ENCODE peak calls at places on chromosomes 4 and X, in four cellular contexts. L, P, K and M are unnamed samples.

GRCh38 chr4:115851918-115852766 is 738.7 kb upstream of the NDST4 start:
- DNase-seq in L (peak), K (peak), P (peak), M (peak)

GRCh38 chr4:168881754-168882153 is 128.3 kb downstream of the CBR4 start:
- DNase-seq in L (no peak), P (no peak), K (no peak), M (no peak)

GRCh38 chr4:30875659-30876269 is 155.6 kb downstream of the PCDH7 start:
- DNase-seq in L (no peak), K (no peak), P (no peak), M (no peak)

GRCh38 chrX:19156223-19156622 is 34.0 kb upstream of the ADGRG2 start:
- DNase-seq in K (no peak), P (no peak), L (no peak), M (no peak)

GRCh38 chr4:38308728-38309315 is 348.6 kb downstream of the PTTG2 start:
- DNase-seq in L (no peak), K (no peak), P (no peak), M (no peak)

GRCh38 chr4:184980261-184980660 is 38.0 kb upstream of the HELT start:
- DNase-seq in L (no peak), P (no peak), K (no peak), M (no peak)

GRCh38 chrX:6810796-6811195 is 275.9 kb upstream of the VCX3A start:
- DNase-seq in L (no peak), K (no peak), P (no peak), M (no peak)

GRCh38 chr4:16171831-16172230 is 54.4 kb downstream of the TAPT1 start:
- DNase-seq in K (no peak), L (no peak), P (no peak), M (no peak)

GRCh38 chr4:13881880-13882279 is 254.4 kb upstream of the BOD1L1 start:
- DNase-seq in L (no peak), K (no peak), P (no peak), M (no peak)

GRCh38 chr4:174255790-174256189 is 27.7 kb downstream of the FBXO8 start:
- DNase-seq in L (no peak), P (no peak), K (peak), M (no peak)

GRCh38 chr4:139861471-139861870 is 195.9 kb downstream of the MGST2 start:
- DNase-seq in L (no peak), K (no peak), P (no peak), M (no peak)

GRCh38 chr4:139872274-139872673 is 206.7 kb downstream of the MGST2 start:
- DNase-seq in P (peak), K (no peak), L (no peak), M (no peak)

GRCh38 chr4:139869810-139870209 is 204.2 kb downstream of the MGST2 start:
- DNase-seq in L (no peak), P (no peak), K (no peak), M (no peak)

GRCh38 chr4:139865537-139865936 is 199.9 kb downstream of the MGST2 start:
- DNase-seq in P (no peak), K (no peak), L (no peak), M (no peak)

DNA sequence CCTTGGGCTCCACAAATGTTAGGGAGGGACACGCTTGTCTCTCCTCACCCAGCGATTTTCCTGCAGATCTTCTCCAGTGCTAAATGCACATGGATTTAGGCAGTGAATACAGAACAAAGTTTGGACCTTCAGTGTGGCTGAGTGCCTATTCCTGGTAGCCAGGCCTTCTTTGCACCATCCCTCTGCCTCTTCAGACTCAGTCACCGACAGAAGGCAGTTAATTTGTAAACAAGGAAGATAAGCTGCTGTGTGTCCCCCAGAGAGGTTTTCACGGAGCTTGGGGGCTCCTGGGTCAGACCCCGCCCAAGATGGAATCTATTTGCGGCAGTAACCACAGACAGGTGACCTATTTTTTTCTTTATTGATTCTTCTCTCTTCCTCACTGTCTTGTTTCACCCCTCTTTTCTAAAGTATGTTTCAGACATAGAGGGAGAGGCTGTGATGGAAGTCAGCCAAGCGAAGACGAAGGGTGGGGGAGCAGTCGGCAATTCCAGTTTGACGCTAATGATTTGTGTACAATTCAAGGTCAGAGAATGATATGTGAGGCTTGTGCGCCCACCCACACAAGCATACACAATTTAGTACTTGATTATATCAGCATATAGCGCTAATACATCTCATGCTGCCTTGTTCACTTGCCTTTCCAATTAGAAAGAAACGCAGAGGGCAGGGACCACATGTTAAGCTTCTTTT is 200.8 kb downstream of the MGST2 start:
- DNase-seq in L (no peak), K (no peak), P (no peak), M (no peak)
- TF ChIP-seq SPI1 in L (no peak), K (no peak), P (no peak), M (no peak)

GRCh38 chr4:142901166-142901662 is 55.1 kb upstream of the INPP4B start:
- DNase-seq in K (no peak), L (no peak), P (no peak), M (no peak)
- TF ChIP-seq SPI1 in K (no peak), L (no peak), P (no peak), M (no peak)

GRCh38 chr4:183541081-183542045 is 36.5 kb downstream of the ING2 start:
- DNase-seq in L (no peak), K (no peak), P (no peak), M (no peak)

GRCh38 chr4:183546376-183546775 is 41.5 kb downstream of the ING2 start:
- DNase-seq in K (no peak), L (no peak), P (no peak), M (no peak)

GRCh38 chr4:183540498-183540953 is 35.7 kb downstream of the ING2 start:
- DNase-seq in P (no peak), K (no peak), L (no peak), M (no peak)

GRCh38 chr4:183544109-183544508 is 39.3 kb downstream of the ING2 start:
- DNase-seq in P (no peak), K (no peak), L (no peak), M (no peak)
- TF ChIP-seq SPI1 in P (no peak), K (no peak), L (no peak), M (no peak)

GRCh38 chrX:107729558-107730297 is 45.9 kb downstream of the TSC22D3 start:
- DNase-seq in K (no peak), P (no peak), L (no peak), M (no peak)
- TF ChIP-seq SPI1 in K (no peak), P (no peak), L (peak), M (peak)

GRCh38 chr4:5638976-5639375 is 69.4 kb downstream of the EVC2 start:
- DNase-seq in L (no peak), K (no peak), P (no peak), M (no peak)

GRCh38 chr4:5639556-5639955 is 68.8 kb downstream of the EVC2 start:
- DNase-seq in K (no peak), L (no peak), P (no peak), M (no peak)

GRCh38 chr4:5638316-5638715 is 70.0 kb downstream of the EVC2 start:
- DNase-seq in K (no peak), P (no peak), L (no peak), M (no peak)

GRCh38 chr4:5636766-5637670 is 71.3 kb downstream of the EVC2 start:
- DNase-seq in P (no peak), K (no peak), L (no peak), M (no peak)

DNA sequence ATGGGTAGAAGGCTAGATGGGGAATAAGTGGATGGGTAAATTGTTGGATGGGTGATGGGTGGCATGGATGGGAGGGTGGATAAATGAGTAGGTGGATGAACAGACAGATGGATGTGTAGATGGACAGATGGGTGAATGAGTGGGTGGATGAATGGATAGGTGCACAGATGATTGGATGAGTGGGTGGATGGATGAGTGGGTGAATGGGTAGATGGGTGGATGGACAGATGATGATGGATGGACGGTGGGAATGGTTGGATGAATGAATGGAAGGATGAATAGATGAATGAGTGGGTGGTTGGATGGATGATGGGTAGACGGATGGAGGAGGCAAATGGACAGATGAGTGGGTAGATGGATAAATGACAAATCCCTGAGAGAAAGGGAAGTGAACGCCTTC is 68.3 kb downstream of the EVC2 start:
- DNase-seq in P (no peak), L (no peak), K (no peak), M (no peak)
- TF ChIP-seq SPI1 in P (no peak), L (no peak), K (no peak), M (no peak)

DNA sequence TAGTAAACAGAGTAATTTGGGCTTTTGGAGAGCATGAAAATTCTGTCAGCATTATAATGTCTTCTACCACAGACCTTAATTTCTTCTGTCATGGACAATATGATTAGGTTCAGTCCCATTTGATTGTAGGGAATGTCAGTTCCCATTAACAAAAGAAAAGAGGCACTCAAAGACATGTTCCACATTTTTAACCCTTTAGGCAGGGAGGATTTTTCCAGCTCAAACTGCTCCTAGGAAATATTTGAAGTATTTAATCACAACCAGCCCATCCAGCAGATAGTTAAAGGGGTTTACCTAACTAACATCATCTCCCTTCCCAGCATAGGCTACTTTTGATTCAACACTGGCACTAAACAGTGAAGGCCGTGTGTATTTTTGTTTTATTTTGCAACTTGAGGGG is 256.1 kb downstream of the DHX15 start:
- DNase-seq in K (no peak), P (no peak), L (no peak), M (no peak)
- TF ChIP-seq SPI1 in K (no peak), P (no peak), L (no peak), M (no peak)

GRCh38 chrX:2974946-2975345 is 31.4 kb upstream of the ARSH start:
- DNase-seq in K (no peak), L (no peak), P (no peak), M (no peak)
- TF ChIP-seq SPI1 in K (no peak), L (no peak), P (no peak), M (no peak)

GRCh38 chr4:82499705-82500104 is 62.1 kb downstream of the TMEM150C start:
- DNase-seq in P (no peak), L (no peak), K (no peak), M (no peak)
- TF ChIP-seq SPI1 in P (no peak), L (no peak), K (no peak), M (no peak)

GRCh38 chr4:105472871-105473339 is 957 bp downstream of the PPA2 start:
- DNase-seq in K (no peak), L (peak), P (no peak), M (peak)

GRCh38 chr4:105474110-105474518 is 252 bp upstream of the PPA2 start:
- DNase-seq in P (peak), L (no peak), K (no peak), M (peak)

GRCh38 chr4:105473340-105474109 is at the start of gene PPA2:
- DNase-seq in P (peak), L (peak), K (peak), M (peak)

GRCh38 chr4:105466580-105466979 is 7.3 kb downstream of the PPA2 start:
- DNase-seq in K (no peak), P (no peak), L (no peak), M (no peak)

DNA sequence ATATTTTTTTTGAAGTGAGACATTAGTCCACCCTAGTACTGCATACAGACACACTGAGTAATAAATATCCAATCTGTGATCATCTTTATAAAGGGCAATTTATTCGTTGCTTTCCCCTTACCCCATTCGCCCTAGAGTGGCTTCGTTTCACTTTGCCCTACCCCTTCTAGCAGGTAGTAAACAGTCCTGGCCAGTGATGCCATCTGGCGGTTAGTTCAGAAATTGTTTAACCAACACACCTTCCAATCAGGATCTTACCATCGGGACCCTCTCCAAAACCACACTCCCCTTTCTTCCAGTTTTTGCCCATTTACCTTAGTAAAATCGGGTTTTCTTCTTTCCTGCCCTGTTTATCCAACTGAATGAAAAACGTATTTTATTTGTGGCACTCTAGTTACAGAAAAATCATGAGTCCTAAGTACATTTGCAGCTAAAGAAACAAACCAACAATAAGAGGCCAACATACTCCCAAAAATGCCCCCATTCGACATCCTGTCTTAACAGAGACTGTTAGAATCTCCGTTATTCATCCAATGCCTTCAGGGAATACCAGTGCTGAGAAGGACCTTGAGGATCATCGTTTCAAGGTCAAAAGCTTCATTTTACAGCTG is 2.2 kb downstream of the PPA2 start:
- DNase-seq in L (peak), P (peak), K (peak), M (peak)
- TF ChIP-seq SPI1 in L (no peak), P (no peak), K (no peak), M (no peak)

DNA sequence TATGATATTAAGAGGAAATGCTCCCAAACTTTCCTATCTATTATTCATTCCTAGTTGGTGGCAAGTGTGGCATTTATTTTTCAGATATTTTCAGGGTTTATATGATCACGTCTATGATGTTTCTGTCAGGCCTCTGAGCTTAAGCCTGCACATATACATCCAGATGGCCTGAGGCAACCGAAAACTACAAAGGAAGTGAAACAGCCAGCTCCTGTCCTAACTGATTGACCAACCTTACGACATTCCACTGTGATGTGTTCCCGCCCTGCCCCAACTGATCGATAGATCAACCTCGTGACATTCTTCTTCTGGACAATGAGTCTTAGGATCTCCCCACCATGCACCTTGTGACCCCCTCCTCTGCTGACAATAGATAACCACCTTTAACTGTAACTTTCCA is 67.6 kb upstream of the CTSO start:
- DNase-seq in P (no peak), K (no peak), L (no peak), M (no peak)
- TF ChIP-seq SPI1 in P (no peak), K (no peak), L (peak), M (no peak)